ENCODE peak calls at places on chromosomes 2 and 18, in eight cellular contexts. One of them, this sample, is unnamed.

GRCh38 chr2:529425-529824 is 147.8 kb downstream of the TMEM18 start:
- DNase-seq in fibroblast of the aortic adventitia: peak
- DNase-seq in brain microvascular endothelial cell: peak
- DNase-seq in colonic mucosa: no peak
- DNase-seq in AG10803: no peak
- DNase-seq in astrocyte of the spinal cord: peak
- DNase-seq in psoas muscle: no peak
- DNase-seq in fibroblast of mammary gland: peak
- DNase-seq in this sample: no peak

GRCh38 chr2:128504242-128505149 is 185.8 kb upstream of the HS6ST1 start:
- DNase-seq in fibroblast of the aortic adventitia: no peak
- DNase-seq in brain microvascular endothelial cell: no peak
- DNase-seq in colonic mucosa: no peak
- DNase-seq in AG10803: no peak
- DNase-seq in astrocyte of the spinal cord: no peak
- DNase-seq in psoas muscle: no peak
- DNase-seq in fibroblast of mammary gland: no peak
- DNase-seq in this sample: no peak

GRCh38 chr2:138507267-138507666 is 5.7 kb downstream of the SPOPL start:
- DNase-seq in fibroblast of the aortic adventitia: no peak
- DNase-seq in brain microvascular endothelial cell: no peak
- DNase-seq in colonic mucosa: no peak
- DNase-seq in AG10803: no peak
- DNase-seq in astrocyte of the spinal cord: no peak
- DNase-seq in psoas muscle: no peak
- DNase-seq in fibroblast of mammary gland: no peak
- DNase-seq in this sample: no peak

GRCh38 chr2:107810734-107811133 is 16.0 kb upstream of the RGPD4 start:
- DNase-seq in fibroblast of the aortic adventitia: no peak
- DNase-seq in brain microvascular endothelial cell: no peak
- DNase-seq in colonic mucosa: no peak
- DNase-seq in AG10803: no peak
- DNase-seq in astrocyte of the spinal cord: no peak
- DNase-seq in psoas muscle: no peak
- DNase-seq in fibroblast of mammary gland: no peak
- DNase-seq in this sample: no peak

GRCh38 chr2:156156580-156156979 is 175.9 kb downstream of the NR4A2 start:
- DNase-seq in fibroblast of the aortic adventitia: no peak
- DNase-seq in brain microvascular endothelial cell: no peak
- DNase-seq in colonic mucosa: peak
- DNase-seq in AG10803: no peak
- DNase-seq in astrocyte of the spinal cord: no peak
- DNase-seq in psoas muscle: no peak
- DNase-seq in fibroblast of mammary gland: no peak
- DNase-seq in this sample: no peak

GRCh38 chr18:62644773-62645172 is 70.6 kb upstream of the PHLPP1 start:
- DNase-seq in fibroblast of the aortic adventitia: no peak
- DNase-seq in brain microvascular endothelial cell: no peak
- DNase-seq in colonic mucosa: no peak
- DNase-seq in AG10803: no peak
- DNase-seq in astrocyte of the spinal cord: no peak
- DNase-seq in psoas muscle: no peak
- DNase-seq in fibroblast of mammary gland: no peak
- DNase-seq in this sample: no peak

GRCh38 chr2:191567229-191567628 is 110.7 kb upstream of the NABP1 start:
- DNase-seq in fibroblast of the aortic adventitia: no peak
- DNase-seq in brain microvascular endothelial cell: no peak
- DNase-seq in colonic mucosa: no peak
- DNase-seq in AG10803: no peak
- DNase-seq in astrocyte of the spinal cord: no peak
- DNase-seq in psoas muscle: no peak
- DNase-seq in fibroblast of mammary gland: no peak
- DNase-seq in this sample: no peak

GRCh38 chr2:181953773-181954537 is 31.7 kb upstream of the PPP1R1C start:
- DNase-seq in fibroblast of the aortic adventitia: peak
- DNase-seq in brain microvascular endothelial cell: peak
- DNase-seq in colonic mucosa: peak
- DNase-seq in AG10803: peak
- DNase-seq in astrocyte of the spinal cord: peak
- DNase-seq in psoas muscle: peak
- DNase-seq in fibroblast of mammary gland: peak
- DNase-seq in this sample: no peak

GRCh38 chr18:52617931-52618330 is 277.9 kb downstream of the DCC start:
- DNase-seq in fibroblast of the aortic adventitia: no peak
- DNase-seq in brain microvascular endothelial cell: no peak
- DNase-seq in colonic mucosa: no peak
- DNase-seq in AG10803: peak
- DNase-seq in astrocyte of the spinal cord: peak
- DNase-seq in psoas muscle: no peak
- DNase-seq in fibroblast of mammary gland: no peak
- DNase-seq in this sample: no peak

GRCh38 chr18:37299471-37300304 is 265.9 kb downstream of the CELF4 start:
- DNase-seq in fibroblast of the aortic adventitia: peak
- DNase-seq in brain microvascular endothelial cell: peak
- DNase-seq in colonic mucosa: peak
- DNase-seq in AG10803: peak
- DNase-seq in astrocyte of the spinal cord: peak
- DNase-seq in psoas muscle: peak
- DNase-seq in fibroblast of mammary gland: peak
- DNase-seq in this sample: peak

GRCh38 chr18:445090-445489 is 55.4 kb downstream of the COLEC12 start:
- DNase-seq in fibroblast of the aortic adventitia: no peak
- DNase-seq in brain microvascular endothelial cell: no peak
- DNase-seq in colonic mucosa: no peak
- DNase-seq in AG10803: no peak
- DNase-seq in astrocyte of the spinal cord: no peak
- DNase-seq in psoas muscle: no peak
- DNase-seq in fibroblast of mammary gland: no peak
- DNase-seq in this sample: no peak

GRCh38 chr2:95345415-95346235 is 48.5 kb downstream of the KCNIP3 start:
- DNase-seq in fibroblast of the aortic adventitia: peak
- DNase-seq in brain microvascular endothelial cell: peak
- DNase-seq in colonic mucosa: peak
- DNase-seq in AG10803: peak
- DNase-seq in astrocyte of the spinal cord: peak
- DNase-seq in psoas muscle: peak
- DNase-seq in fibroblast of mammary gland: peak
- DNase-seq in this sample: peak
- TF ChIP-seq CTCF in fibroblast of the aortic adventitia: peak
- TF ChIP-seq CTCF in brain microvascular endothelial cell: peak
- TF ChIP-seq CTCF in colonic mucosa: peak
- TF ChIP-seq CTCF in AG10803: peak
- TF ChIP-seq CTCF in astrocyte of the spinal cord: peak
- TF ChIP-seq CTCF in psoas muscle: peak
- TF ChIP-seq CTCF in fibroblast of mammary gland: no peak
- TF ChIP-seq CTCF in this sample: peak

GRCh38 chr2:26645792-26646191 is 4.6 kb upstream of the CIB4 start:
- DNase-seq in fibroblast of the aortic adventitia: no peak
- DNase-seq in brain microvascular endothelial cell: no peak
- DNase-seq in colonic mucosa: no peak
- DNase-seq in AG10803: no peak
- DNase-seq in astrocyte of the spinal cord: no peak
- DNase-seq in psoas muscle: no peak
- DNase-seq in fibroblast of mammary gland: no peak
- DNase-seq in this sample: no peak
- H3K4me3 ChIP-seq in fibroblast of the aortic adventitia: no peak
- H3K4me3 ChIP-seq in brain microvascular endothelial cell: no peak
- H3K4me3 ChIP-seq in colonic mucosa: no peak
- H3K4me3 ChIP-seq in AG10803: no peak
- H3K4me3 ChIP-seq in astrocyte of the spinal cord: no peak
- H3K4me3 ChIP-seq in psoas muscle: no peak
- H3K4me3 ChIP-seq in fibroblast of mammary gland: no peak
- H3K4me3 ChIP-seq in this sample: no peak

GRCh38 chr2:238523158-238524110 is 96.7 kb downstream of the ASB1 start:
- DNase-seq in fibroblast of the aortic adventitia: peak
- DNase-seq in brain microvascular endothelial cell: no peak
- DNase-seq in colonic mucosa: peak
- DNase-seq in AG10803: peak
- DNase-seq in astrocyte of the spinal cord: peak
- DNase-seq in psoas muscle: peak
- DNase-seq in fibroblast of mammary gland: peak
- DNase-seq in this sample: no peak
- TF ChIP-seq CTCF in fibroblast of the aortic adventitia: peak
- TF ChIP-seq CTCF in brain microvascular endothelial cell: peak
- TF ChIP-seq CTCF in colonic mucosa: no peak
- TF ChIP-seq CTCF in AG10803: peak
- TF ChIP-seq CTCF in astrocyte of the spinal cord: peak
- TF ChIP-seq CTCF in psoas muscle: no peak
- TF ChIP-seq CTCF in fibroblast of mammary gland: peak
- TF ChIP-seq CTCF in this sample: no peak

DNA sequence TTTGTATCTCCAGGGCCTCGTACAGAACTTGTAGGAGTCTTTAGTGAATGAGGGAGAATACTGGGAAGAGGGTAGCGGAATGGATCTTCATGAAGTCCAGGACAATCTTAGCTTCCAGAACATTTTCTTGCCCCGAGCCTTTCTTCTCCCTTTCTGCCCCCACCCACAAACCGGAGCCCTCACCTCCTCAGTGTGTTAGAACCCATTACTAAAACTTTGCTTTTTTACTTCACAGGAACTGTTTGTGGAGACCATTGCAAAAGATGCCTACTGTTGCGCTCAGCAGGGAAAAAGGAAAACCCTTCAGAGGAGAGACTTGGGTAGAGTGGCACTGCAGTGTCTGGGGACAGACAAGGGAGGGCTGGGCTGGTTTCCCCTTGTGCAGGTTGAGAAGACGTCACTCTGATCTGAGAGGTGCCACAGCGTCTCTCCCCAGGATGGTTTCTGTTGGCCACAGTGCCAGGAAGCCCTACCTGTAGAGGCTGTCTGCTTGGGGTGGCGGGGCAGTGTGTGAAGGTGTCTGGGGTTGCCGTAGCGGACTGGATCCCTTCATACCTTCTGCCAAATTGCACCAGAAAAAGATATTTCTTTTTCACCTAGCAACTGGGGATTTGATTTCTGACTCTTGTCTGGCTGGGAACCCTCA is 786 bp downstream of the POLE4 start:
- DNase-seq in fibroblast of the aortic adventitia: no peak
- DNase-seq in brain microvascular endothelial cell: no peak
- DNase-seq in colonic mucosa: no peak
- DNase-seq in AG10803: no peak
- DNase-seq in astrocyte of the spinal cord: no peak
- DNase-seq in psoas muscle: no peak
- DNase-seq in fibroblast of mammary gland: no peak
- DNase-seq in this sample: no peak
- H3K4me3 ChIP-seq in fibroblast of the aortic adventitia: peak
- H3K4me3 ChIP-seq in brain microvascular endothelial cell: peak
- H3K4me3 ChIP-seq in colonic mucosa: peak
- H3K4me3 ChIP-seq in AG10803: peak
- H3K4me3 ChIP-seq in astrocyte of the spinal cord: peak
- H3K4me3 ChIP-seq in psoas muscle: peak
- H3K4me3 ChIP-seq in fibroblast of mammary gland: peak
- H3K4me3 ChIP-seq in this sample: peak